ENCODE peak calls at places on chromosome X, in nine cellular contexts. M is stomach, Y is osteoblast, G is IMR-90, F is suprapubic skin, Q is pancreas, A is tibial nerve, K is uterus, O is lower lobe of right lung. X is an unnamed sample.

GRCh38 chrX:27917713-27918500 is 63.3 kb downstream of the DCAF8L1 start:
- DNase-seq in M (no peak), Y (no peak), G (no peak), F (no peak), Q (no peak), A (no peak), K (no peak), O (no peak), X (no peak)

GRCh38 chrX:78514852-78515251 is 144.3 kb downstream of the RTL3 start:
- DNase-seq in M (no peak), Y (no peak), G (no peak), F (no peak), Q (no peak), A (no peak), K (no peak), O (no peak), X (no peak)

GRCh38 chrX:57771689-57772088 is 91.6 kb upstream of the NLRP2B start:
- DNase-seq in M (no peak), Y (no peak), G (no peak), F (no peak), Q (no peak), A (no peak), K (no peak), O (no peak), X (no peak)

GRCh38 chrX:73447311-73447794 is 500 bp downstream of the CDX4 start:
- DNase-seq in M (no peak), Y (no peak), G (no peak), F (no peak), Q (no peak), A (no peak), K (no peak), O (no peak), X (peak; percentile 33)

GRCh38 chrX:21725498-21725897 is 32.4 kb downstream of the SMPX start:
- DNase-seq in M (no peak), Y (no peak), G (peak; percentile 60), F (no peak), Q (no peak), A (no peak), K (no peak), O (no peak), X (no peak)

GRCh38 chrX:32644476-32644875 is 566.9 kb downstream of the DMD start:
- DNase-seq in M (no peak), Y (no peak), G (no peak), F (no peak), Q (no peak), A (no peak), K (no peak), O (no peak), X (no peak)

GRCh38 chrX:38664285-38664684 is 102.9 kb downstream of the TSPAN7 start:
- DNase-seq in M (no peak), Y (no peak), G (peak; percentile 43), F (no peak), Q (no peak), A (peak; percentile 8), K (no peak), O (no peak), X (no peak)

GRCh38 chrX:51420610-51421009 is 75.8 kb downstream of the NUDT11 start:
- DNase-seq in M (no peak), Y (no peak), G (peak; percentile 45), F (no peak), Q (no peak), A (peak; percentile 43), K (no peak), O (no peak), X (no peak)

GRCh38 chrX:153494541-153495361 is at the start of gene BGN:
- DNase-seq in M (no peak), Y (peak; percentile 95), G (peak; percentile 44), F (no peak), Q (no peak), A (no peak), K (peak; percentile 62), O (no peak), X (peak; percentile 87)

GRCh38 chrX:140510895-140511295 is 6.0 kb upstream of the SOX3 start:
- DNase-seq in M (no peak), Y (no peak), G (no peak), F (no peak), Q (no peak), A (no peak), K (no peak), O (no peak), X (no peak)

GRCh38 chrX:153925739-153926593 is at the start of gene ARHGAP4:
- DNase-seq in M (no peak), Y (no peak), G (no peak), F (no peak), Q (no peak), A (no peak), K (no peak), O (peak; percentile 63), X (peak; percentile 62)

GRCh38 chrX:68121371-68121770 is 311.9 kb downstream of the OPHN1 start:
- DNase-seq in M (no peak), Y (no peak), G (no peak), F (no peak), Q (no peak), A (no peak), K (no peak), O (no peak), X (no peak)

GRCh38 chrX:150547511-150548115 is 20.8 kb upstream of the MTM1 start:
- DNase-seq in M (peak; percentile 66), Y (peak; percentile 90), G (no peak), F (peak; percentile 81), Q (peak; percentile 71), A (peak; percentile 25), K (peak; percentile 69), O (peak; percentile 82), X (peak; percentile 84)

GRCh38 chrX:79146552-79147390 is 2.3 kb downstream of the GPR174 start:
- DNase-seq in M (no peak), Y (no peak), G (no peak), F (no peak), Q (no peak), A (no peak), K (no peak), O (no peak), X (no peak)

GRCh38 chrX:107718156-107718621 is 57.4 kb downstream of the TSC22D3 start:
- DNase-seq in M (peak; percentile 91), Y (peak; percentile 91), G (peak; percentile 78), F (no peak), Q (peak; percentile 77), A (peak; percentile 95), K (peak; percentile 94), O (peak; percentile 66), X (peak; percentile 63)

GRCh38 chrX:107714196-107714811 is 61.3 kb downstream of the TSC22D3 start:
- DNase-seq in M (no peak), Y (no peak), G (no peak), F (no peak), Q (no peak), A (no peak), K (no peak), O (peak; percentile 54), X (peak; percentile 70)

GRCh38 chrX:107716045-107716684 is 59.4 kb downstream of the TSC22D3 start:
- DNase-seq in M (no peak), Y (no peak), G (peak; percentile 21), F (no peak), Q (no peak), A (no peak), K (no peak), O (peak; percentile 54), X (peak; percentile 66)

GRCh38 chrX:107715331-107716044 is 60.1 kb downstream of the TSC22D3 start:
- DNase-seq in M (no peak), Y (no peak), G (peak; percentile 23), F (no peak), Q (no peak), A (no peak), K (no peak), O (peak; percentile 51), X (no peak)

DNA sequence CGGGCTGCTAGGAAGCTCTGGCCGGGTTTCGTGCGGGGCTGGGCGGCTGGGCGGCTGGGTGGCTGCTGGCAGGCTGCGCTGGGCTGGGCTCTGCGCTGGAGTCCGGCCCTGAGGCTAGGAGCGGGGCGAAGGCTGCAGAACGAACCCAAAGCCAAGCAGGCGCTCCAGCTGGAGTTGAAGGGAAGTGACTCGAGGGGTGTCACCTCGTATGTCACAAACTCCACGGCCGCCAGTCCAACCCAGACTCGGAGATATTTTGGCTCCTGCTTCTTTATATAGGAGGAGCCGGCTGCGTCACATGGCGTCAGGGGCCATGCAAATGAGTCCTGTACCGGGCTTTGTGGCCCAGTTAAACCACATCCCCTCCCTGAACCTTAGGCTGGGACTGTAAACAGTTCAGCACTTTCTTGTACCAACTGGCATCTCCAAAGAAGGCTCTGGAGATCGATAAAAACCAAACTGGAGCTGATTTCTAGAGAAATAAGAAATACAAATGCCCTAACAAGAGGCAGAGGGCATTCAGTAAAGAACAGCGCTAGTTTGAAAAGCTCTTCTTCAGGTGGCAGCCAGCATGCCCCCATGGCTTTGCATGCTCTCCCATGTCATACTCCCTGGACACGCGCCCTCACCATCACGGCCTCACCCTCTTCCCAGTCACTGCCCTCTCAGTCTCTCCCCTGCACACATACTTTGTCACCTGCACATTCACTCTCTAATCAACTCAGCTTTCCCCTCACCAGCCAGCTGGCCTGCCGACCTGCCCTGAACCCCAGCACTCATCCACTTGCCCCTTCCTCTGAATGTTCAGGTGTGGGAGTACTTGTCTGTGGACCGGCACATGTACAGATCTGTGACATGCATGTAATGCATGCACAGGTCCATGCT is 58.5 kb downstream of the TSC22D3 start:
- DNase-seq in M (peak; percentile 90), Y (no peak), G (peak; percentile 63), F (peak; percentile 95), Q (peak; percentile 75), A (peak; percentile 92), K (peak; percentile 91), O (peak; percentile 90), X (peak; percentile 86)
- H3K4me1 ChIP-seq in M (peaks cover 57% of the 10 kb centered on the region), Y (peaks cover 13% of the 10 kb centered on the region), G (peaks cover 6% of the 10 kb centered on the region), F (peaks cover 22% of the 10 kb centered on the region), Q (peaks cover 12% of the 10 kb centered on the region), A (peaks cover 48% of the 10 kb centered on the region), K (no peaks in the 10 kb centered on the region), O (peaks cover 43% of the 10 kb centered on the region), X (peaks cover 12% of the 10 kb centered on the region)

GRCh38 chrX:87005885-87006284 is 511.7 kb upstream of the KLHL4 start:
- DNase-seq in M (no peak), Y (no peak), G (no peak), F (no peak), Q (no peak), A (no peak), K (no peak), O (no peak), X (no peak)
- H3K27me3 ChIP-seq in M (no peaks in the 10 kb centered on the region), Y (no peaks in the 10 kb centered on the region), G (no peaks in the 10 kb centered on the region), F (no peaks in the 10 kb centered on the region), Q (no peaks in the 10 kb centered on the region), A (no peaks in the 10 kb centered on the region), K (no peaks in the 10 kb centered on the region), O (no peaks in the 10 kb centered on the region), X (no peaks in the 10 kb centered on the region)

DNA sequence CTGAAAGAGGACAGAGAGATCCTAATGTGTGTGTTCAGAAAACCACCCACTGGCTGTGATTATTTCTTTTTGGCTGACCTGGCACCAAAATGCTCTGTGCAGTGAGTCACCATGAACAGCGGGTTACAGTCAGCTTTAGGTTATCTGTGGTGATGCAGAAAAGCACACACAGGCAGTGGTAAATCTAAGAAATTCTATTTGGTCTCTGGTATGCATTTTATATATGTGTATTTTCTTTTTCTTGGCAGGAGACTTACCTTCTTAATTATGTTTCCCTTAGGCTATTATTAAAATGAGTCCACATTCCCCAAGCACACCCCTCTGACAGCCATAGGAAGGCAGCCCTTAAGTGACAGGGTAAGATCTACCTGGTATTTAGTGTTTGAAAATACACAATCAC is 79.1 kb upstream of the TFDP3 start:
- DNase-seq in M (no peak), Y (no peak), G (peak; percentile 75), F (no peak), Q (no peak), A (no peak), K (no peak), O (no peak), X (no peak)
- H3K4me1 ChIP-seq in M (no peaks in the 10 kb centered on the region), Y (peaks cover 5% of the 10 kb centered on the region), G (no peaks in the 10 kb centered on the region), F (no peaks in the 10 kb centered on the region), Q (no peaks in the 10 kb centered on the region), A (no peaks in the 10 kb centered on the region), K (no peaks in the 10 kb centered on the region), O (no peaks in the 10 kb centered on the region), X (no peaks in the 10 kb centered on the region)

GRCh38 chrX:54230440-54231148 is 47.5 kb upstream of the FAM120C start:
- DNase-seq in M (no peak), Y (no peak), G (peak; percentile 47), F (no peak), Q (no peak), A (no peak), K (no peak), O (no peak), X (no peak)
- H3K27me3 ChIP-seq in M (no peaks in the 10 kb centered on the region), Y (no peaks in the 10 kb centered on the region), G (no peaks in the 10 kb centered on the region), F (no peaks in the 10 kb centered on the region), Q (no peaks in the 10 kb centered on the region), A (no peaks in the 10 kb centered on the region), K (no peaks in the 10 kb centered on the region), O (no peaks in the 10 kb centered on the region), X (no peaks in the 10 kb centered on the region)